ENCODE peak calls at places on chromosomes 5 and 9, in five cellular contexts. A is left ventricle myocardium inferior, D is PC-3, Y is choroid plexus epithelial cell, J is OCI-LY7. X is an unnamed sample.

GRCh38 chr5:74300808-74301389 is 339.6 kb downstream of the ENC1 start:
- DNase-seq in A (no peak), D (no peak), Y (no peak), J (no peak), X (no peak)

GRCh38 chr5:103014983-103015382 is 105.0 kb downstream of the GIN1 start:
- DNase-seq in A (no peak), D (no peak), Y (peak), J (no peak), X (peak)

GRCh38 chr9:32258482-32258881 is 126.0 kb upstream of the ACO1 start:
- DNase-seq in A (no peak), D (no peak), Y (no peak), J (no peak), X (no peak)

GRCh38 chr9:112751059-112751795 is 667 bp downstream of the SNX30 start:
- DNase-seq in A (peak), D (peak), Y (peak), J (peak), X (peak)

GRCh38 chr5:19950897-19951296 is 37.1 kb downstream of the CDH18 start:
- DNase-seq in A (no peak), D (no peak), Y (no peak), J (no peak), X (no peak)

GRCh38 chr5:129836321-129836720 is 67.9 kb upstream of the CHSY3 start:
- DNase-seq in A (no peak), D (no peak), Y (no peak), J (no peak), X (no peak)

GRCh38 chr5:123992641-123993040 is 480.7 kb downstream of the CSNK1G3 start:
- DNase-seq in A (no peak), D (no peak), Y (peak), J (no peak), X (no peak)

GRCh38 chr9:90870646-90871326 is 69.2 kb downstream of the SYK start:
- DNase-seq in A (no peak), D (peak), Y (peak), J (peak), X (peak)

GRCh38 chr5:60649288-60649917 is 50.6 kb downstream of the DEPDC1B start:
- DNase-seq in A (no peak), D (peak), Y (peak), J (peak), X (peak)

GRCh38 chr5:83475540-83476469 is 4.3 kb downstream of the VCAN start:
- DNase-seq in A (no peak), D (peak), Y (peak), J (no peak), X (peak)

GRCh38 chr9:95447660-95448420 is 68.9 kb downstream of the PTCH1 start:
- DNase-seq in A (no peak), D (no peak), Y (no peak), J (no peak), X (no peak)

GRCh38 chr5:137086289-137086838 is 412.8 kb downstream of the SPOCK1 start:
- DNase-seq in A (no peak), D (no peak), Y (no peak), J (no peak), X (no peak)

GRCh38 chr9:87581513-87581912 is 83.8 kb downstream of the DAPK1 start:
- DNase-seq in A (no peak), D (no peak), Y (peak), J (no peak), X (no peak)

GRCh38 chr9:112382501-112383364 is 2.8 kb downstream of the HSDL2 start:
- DNase-seq in A (no peak), D (no peak), Y (no peak), J (no peak), X (no peak)

GRCh38 chr9:35673132-35673997 is at the start of gene CA9:
- DNase-seq in A (peak), D (no peak), Y (no peak), J (no peak), X (peak)

GRCh38 chr5:177537389-177538361 is 16.7 kb downstream of the FAM193B start:
- DNase-seq in A (peak), D (peak), Y (peak), J (no peak), X (peak)

GRCh38 chr5:14816999-14817761 is 54.4 kb downstream of the ANKH start:
- DNase-seq in A (peak), D (peak), Y (peak), J (no peak), X (peak)

GRCh38 chr5:118996098-118996497 is 7.8 kb upstream of the DTWD2 start:
- DNase-seq in A (no peak), D (no peak), Y (no peak), J (peak), X (no peak)

GRCh38 chr5:66151491-66151890 is 7.4 kb downstream of the SREK1 start:
- DNase-seq in A (no peak), D (no peak), Y (no peak), J (no peak), X (no peak)

GRCh38 chr9:12798066-12798770 is 23.4 kb downstream of the LURAP1L start:
- DNase-seq in A (no peak), D (peak), Y (no peak), J (no peak), X (peak)

GRCh38 chr9:135281661-135282000 is 194.2 kb downstream of the OLFM1 start:
- DNase-seq in A (no peak), D (no peak), Y (no peak), J (no peak), X (no peak)
- TF ChIP-seq CTCF in A (no peak), D (no peak), Y (no peak), J (no peak), X (no peak)

DNA sequence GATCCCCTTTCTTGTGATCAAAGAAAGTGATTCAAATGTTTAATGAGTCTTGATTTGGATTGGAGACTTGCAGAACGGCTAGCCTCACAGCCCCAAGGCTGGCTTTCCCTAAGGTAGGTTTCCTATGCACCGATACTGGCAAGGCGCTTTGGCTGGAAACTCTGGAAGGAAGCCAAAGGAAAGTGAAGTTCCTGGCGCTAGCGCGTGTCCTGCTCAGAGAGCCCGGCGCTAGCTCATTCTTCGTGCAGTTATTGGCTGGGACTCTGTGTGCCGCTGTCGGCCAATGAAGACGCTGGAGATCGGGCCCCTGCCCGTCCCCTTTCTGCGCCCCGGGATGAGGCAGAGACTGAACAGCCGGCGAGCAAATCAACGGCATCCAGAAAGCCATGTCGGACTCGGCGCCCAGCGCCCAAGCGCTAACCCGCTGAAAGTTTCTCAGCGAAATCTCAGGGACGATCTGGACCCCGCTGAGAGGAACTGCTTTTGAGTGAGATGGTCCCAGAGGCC is at the start of gene PCDHGC3:
- DNase-seq in A (peak), D (no peak), Y (peak), J (peak), X (peak)
- TF ChIP-seq CTCF in A (peak), D (no peak), Y (peak), J (peak), X (peak)

GRCh38 chr9:129073404-129073803 is 7.5 kb upstream of the DOLPP1 start:
- DNase-seq in A (no peak), D (no peak), Y (no peak), J (no peak), X (no peak)

GRCh38 chr9:129069825-129070473 is 11.0 kb upstream of the DOLPP1 start:
- DNase-seq in A (no peak), D (no peak), Y (no peak), J (no peak), X (no peak)

GRCh38 chr9:129070670-129071525 is 10.0 kb upstream of the DOLPP1 start:
- DNase-seq in A (no peak), D (no peak), Y (no peak), J (no peak), X (no peak)

GRCh38 chr9:129072171-129072570 is 8.7 kb upstream of the DOLPP1 start:
- DNase-seq in A (no peak), D (no peak), Y (no peak), J (no peak), X (no peak)

GRCh38 chr9:129071526-129072131 is 9.3 kb upstream of the DOLPP1 start:
- DNase-seq in A (no peak), D (no peak), Y (no peak), J (peak), X (no peak)
- TF ChIP-seq CTCF in A (no peak), D (no peak), Y (no peak), J (no peak), X (no peak)

GRCh38 chr5:172010278-172010677 is 3.8 kb upstream of the FBXW11 start:
- DNase-seq in A (no peak), D (peak), Y (peak), J (peak), X (peak)
- TF ChIP-seq CTCF in A (no peak), D (peak), Y (peak), J (peak), X (no peak)

GRCh38 chr9:92717201-92718085 is 47.2 kb downstream of the BICD2 start:
- DNase-seq in A (no peak), D (no peak), Y (no peak), J (peak), X (no peak)

GRCh38 chr9:92715488-92716231 is 45.7 kb upstream of the IPPK start:
- DNase-seq in A (peak), D (no peak), Y (no peak), J (no peak), X (peak)

GRCh38 chr9:92718086-92719001 is 46.3 kb downstream of the BICD2 start:
- DNase-seq in A (no peak), D (no peak), Y (no peak), J (peak), X (no peak)

GRCh38 chr9:92714787-92715487 is 45.0 kb upstream of the IPPK start:
- DNase-seq in A (peak), D (no peak), Y (no peak), J (no peak), X (no peak)

GRCh38 chr9:92716557-92716956 is 46.6 kb upstream of the IPPK start:
- DNase-seq in A (peak), D (peak), Y (peak), J (peak), X (peak)
- TF ChIP-seq CTCF in A (peak), D (peak), Y (peak), J (peak), X (peak)

X was measured in MCF 10A.